ENCODE peak calls at places on chromosomes 2 and 18, in six cellular contexts. X is esophagus muscularis mucosa, Y is stomach, N is SK-N-SH, Q is sigmoid colon, B is HCT116. C is an unnamed sample. For H3K9me3, the result is how much of the 10 kb centered on the place peaks cover.

GRCh38 chr18:31684279-31685096 is at the start of gene B4GALT6:
- DNase-seq in B (no peak), Y (no peak), X (no peak), Q (no peak), N (peak), C (no peak)

GRCh38 chr2:196821195-196821594 is 12.0 kb upstream of the C2orf66 start:
- DNase-seq in N (no peak), X (no peak), Q (no peak), Y (no peak), B (no peak), C (no peak)

GRCh38 chr2:41475959-41476358 is 571.9 kb upstream of the PKDCC start:
- DNase-seq in Q (no peak), X (no peak), Y (no peak), N (no peak), B (no peak), C (no peak)

GRCh38 chr18:10536270-10536669 is 10.4 kb downstream of the NAPG start:
- DNase-seq in B (no peak), N (no peak), X (no peak), Y (no peak), Q (no peak), C (no peak)

GRCh38 chr2:204791230-204791629 is 246.0 kb downstream of the PARD3B start:
- DNase-seq in B (no peak), X (no peak), N (no peak), Q (no peak), Y (no peak), C (no peak)

GRCh38 chr2:209791151-209791550 is 19.5 kb downstream of the UNC80 start:
- DNase-seq in X (no peak), N (no peak), Q (no peak), Y (no peak), B (no peak), C (no peak)

GRCh38 chr18:9055185-9055584 is 47.3 kb upstream of the NDUFV2 start:
- DNase-seq in N (peak), B (peak), Y (no peak), X (no peak), Q (no peak), C (no peak)

GRCh38 chr2:191894681-191895147 is 47.8 kb upstream of the CAVIN2 start:
- DNase-seq in X (no peak), B (peak), Y (no peak), Q (no peak), N (no peak), C (no peak)

GRCh38 chr2:42777883-42778805 is 14.2 kb upstream of the OXER1 start:
- DNase-seq in B (no peak), Q (peak), X (no peak), Y (no peak), N (no peak), C (no peak)

GRCh38 chr2:204213588-204213987 is 277.0 kb downstream of the ICOS start:
- DNase-seq in B (no peak), Y (no peak), N (no peak), X (no peak), Q (no peak), C (no peak)

GRCh38 chr2:111698743-111699554 is 185.0 kb downstream of the ANAPC1 start:
- DNase-seq in B (peak), N (peak), Q (peak), Y (peak), X (no peak), C (no peak)

GRCh38 chr18:48926420-48926857 is 24.3 kb downstream of the SMAD7 start:
- DNase-seq in Q (no peak), B (no peak), Y (peak), X (no peak), N (no peak), C (no peak)

GRCh38 chr2:95234286-95234785 is 27.0 kb downstream of the ZNF892 start:
- DNase-seq in Y (no peak), N (no peak), X (no peak), Q (no peak), B (no peak), C (no peak)

GRCh38 chr2:110662560-110662959 is 15.3 kb downstream of the BUB1 start:
- DNase-seq in B (no peak), Q (no peak), Y (no peak), N (no peak), X (no peak), C (no peak)

GRCh38 chr2:137467246-137467862 is 496.9 kb upstream of the HNMT start:
- DNase-seq in Y (no peak), B (no peak), N (peak), X (no peak), Q (no peak), C (no peak)

GRCh38 chr2:123670286-123670685 is 354.8 kb upstream of the CNTNAP5 start:
- DNase-seq in Y (no peak), Q (no peak), N (no peak), B (no peak), X (no peak), C (no peak)
- H3K9me3 ChIP-seq in Y (under half), Q (under half), N (under half), B (under half), X (under half), C (under half)

DNA sequence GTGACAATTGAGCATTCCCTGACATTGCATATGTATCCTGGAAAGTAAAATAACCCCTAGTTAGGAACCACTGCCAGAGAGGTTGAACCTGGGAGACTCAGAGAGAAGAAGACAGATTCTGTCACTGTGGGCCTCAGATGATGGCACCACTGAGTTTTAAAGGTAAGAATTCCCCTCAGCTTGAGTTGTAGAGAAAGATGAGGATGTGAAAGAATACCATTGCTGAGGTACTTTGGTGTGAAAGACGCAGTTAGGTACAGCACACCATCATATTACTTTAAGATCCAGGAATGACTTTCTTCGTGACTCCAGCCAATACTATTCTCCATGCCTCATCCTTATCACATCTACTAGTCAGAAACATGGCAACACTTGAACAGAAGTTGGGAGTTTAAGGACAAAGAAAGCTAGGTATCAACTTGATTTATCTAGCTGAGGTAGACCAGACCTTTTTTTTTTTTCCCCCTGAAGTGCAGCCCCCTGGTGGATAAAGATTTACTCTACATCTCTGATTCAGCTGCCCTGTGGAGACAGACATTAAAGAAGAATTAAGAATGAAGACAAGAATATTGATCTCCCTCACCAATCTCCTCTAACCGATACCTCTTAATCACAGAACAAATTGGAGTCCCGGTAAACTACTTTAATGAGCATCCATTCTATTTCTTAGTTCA is 630.5 kb upstream of the FANCL start:
- DNase-seq in B (no peak), Q (no peak), X (no peak), N (no peak), Y (no peak), C (no peak)
- TF ChIP-seq CTCF in B (no peak), Q (no peak), X (no peak), N (peak), Y (no peak), C (no peak)

GRCh38 chr2:238103465-238104070 is 3.4 kb downstream of the ESPNL start:
- DNase-seq in Y (peak), N (no peak), B (no peak), X (no peak), Q (no peak), C (no peak)
- TF ChIP-seq POLR2AphosphoS5 in Y (no peak), N (no peak), B (no peak), X (no peak), Q (no peak), C (no peak)

GRCh38 chr2:233455491-233455890 is 101.2 kb downstream of the DGKD start:
- DNase-seq in B (no peak), X (no peak), Q (peak), Y (no peak), N (no peak), C (no peak)
- H3K9me3 ChIP-seq in B (under half), X (under half), Q (under half), Y (under half), N (under half), C (under half)

DNA sequence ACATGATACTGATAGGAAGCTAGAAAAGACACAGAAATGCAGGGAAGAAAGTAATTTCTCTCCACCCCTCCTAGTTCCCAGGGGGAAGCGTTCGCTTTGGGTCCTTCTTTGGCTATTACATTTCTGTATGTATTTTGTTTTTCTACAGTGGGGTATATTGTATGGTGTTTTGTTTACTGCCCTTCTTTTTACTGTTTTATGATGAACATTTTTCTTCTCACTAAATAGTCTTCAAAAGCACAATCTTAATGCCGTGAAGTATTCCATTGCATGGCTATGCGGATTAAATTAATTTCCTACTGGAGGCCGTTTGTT is 354 bp upstream of the TMBIM1 start:
- DNase-seq in Q (no peak), N (no peak), B (no peak), Y (no peak), X (no peak), C (no peak)
- TF ChIP-seq CTCF in Q (peak), N (no peak), B (no peak), Y (no peak), X (no peak), C (no peak)

GRCh38 chr2:88857951-88858406 is 166.5 kb downstream of the RPIA start:
- DNase-seq in Y (no peak), N (no peak), X (no peak), B (no peak), Q (no peak), C (no peak)

GRCh38 chr2:88856409-88857135 is 165.1 kb downstream of the RPIA start:
- DNase-seq in Y (no peak), B (no peak), Q (no peak), X (no peak), N (no peak), C (no peak)

GRCh38 chr2:88855620-88856408 is 164.3 kb downstream of the RPIA start:
- DNase-seq in Q (no peak), X (no peak), N (no peak), Y (no peak), B (no peak), C (no peak)

GRCh38 chr2:88859461-88859860 is 168.0 kb downstream of the RPIA start:
- DNase-seq in B (no peak), Y (no peak), Q (no peak), N (no peak), X (no peak), C (no peak)

DNA sequence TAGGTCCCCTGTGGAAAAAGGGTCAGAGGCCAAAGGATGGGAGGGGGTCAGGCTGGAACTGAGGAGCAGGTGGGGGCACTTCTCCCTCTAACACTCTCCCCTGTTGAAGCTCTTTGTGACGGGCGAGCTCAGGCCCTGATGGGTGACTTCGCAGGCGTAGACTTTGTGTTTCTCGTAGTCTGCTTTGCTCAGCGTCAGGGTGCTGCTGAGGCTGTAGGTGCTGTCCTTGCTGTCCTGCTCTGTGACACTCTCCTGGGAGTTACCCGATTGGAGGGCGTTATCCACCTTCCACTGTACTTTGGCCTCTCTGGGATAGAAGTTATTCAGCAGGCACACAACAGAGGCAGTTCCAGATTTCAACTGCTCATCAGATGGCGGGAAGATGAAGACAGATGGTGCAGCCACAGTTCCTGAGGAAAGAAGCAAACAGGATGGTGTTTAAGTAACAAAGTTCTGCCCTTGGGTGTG is 165.8 kb downstream of the RPIA start:
- DNase-seq in X (no peak), B (no peak), Q (no peak), Y (no peak), N (no peak), C (no peak)
- TF ChIP-seq POLR2AphosphoS5 in X (no peak), B (no peak), Q (no peak), Y (no peak), N (no peak), C (no peak)